ENCODE peak calls at places on chromosomes 7 and 10, in nine cellular contexts. E is prostate gland; M is pancreas; D is uterus; Q is suprapubic skin; Z is CD8-positive, alpha-beta memory T cell; R is GM23248; V is lung; U is A549. H is an unnamed sample.

GRCh38 chr10:69022611-69023010 is 34.0 kb downstream of the KIFBP start:
- DNase-seq in U (no peak), Q (no peak), E (no peak), Z (no peak), V (no peak), D (no peak), M (no peak), R (no peak), H (no peak)

GRCh38 chr7:141053626-141054025 is 20.2 kb upstream of the TMEM178B start:
- DNase-seq in V (no peak), M (no peak), U (no peak), D (no peak), Z (peak), E (no peak), Q (no peak), R (no peak), H (no peak)

GRCh38 chr7:94576316-94576715 is 66.7 kb downstream of the CASD1 start:
- DNase-seq in V (no peak), R (no peak), D (no peak), Q (no peak), U (no peak), Z (no peak), E (no peak), M (no peak), H (no peak)

GRCh38 chr10:24456319-24456718 is 247.4 kb downstream of the KIAA1217 start:
- DNase-seq in E (no peak), M (no peak), U (no peak), Q (no peak), R (peak), V (no peak), D (no peak), Z (no peak), H (no peak)

GRCh38 chr10:62761115-62761514 is 43.4 kb upstream of the ADO start:
- DNase-seq in U (no peak), R (no peak), Z (no peak), M (no peak), Q (no peak), E (no peak), V (no peak), D (no peak), H (no peak)

GRCh38 chr7:97018126-97018601 is 6.5 kb downstream of the DLX5 start:
- DNase-seq in E (no peak), D (no peak), M (no peak), Z (no peak), U (no peak), R (no peak), Q (no peak), V (no peak), H (no peak)

GRCh38 chr7:83096065-83096580 is 66.6 kb downstream of the PCLO start:
- DNase-seq in Z (no peak), E (no peak), U (no peak), Q (no peak), R (no peak), D (no peak), M (no peak), V (no peak), H (no peak)

GRCh38 chr10:101536800-101537199 is 51.3 kb downstream of the POLL start:
- DNase-seq in D (no peak), R (peak), V (no peak), U (peak), Q (no peak), M (no peak), E (no peak), Z (no peak), H (no peak)

GRCh38 chr10:120414946-120415345 is 42.1 kb upstream of the PLPP4 start:
- DNase-seq in M (no peak), Z (no peak), Q (no peak), E (no peak), U (no peak), V (no peak), D (no peak), R (no peak), H (no peak)

GRCh38 chr10:34345383-34345782 is 469.7 kb downstream of the PARD3 start:
- DNase-seq in U (no peak), R (no peak), D (no peak), M (no peak), Z (no peak), E (no peak), V (no peak), Q (no peak), H (no peak)

GRCh38 chr7:76060842-76061241 is 12.9 kb downstream of the MDH2 start:
- DNase-seq in D (no peak), V (no peak), Q (no peak), M (peak), R (no peak), Z (no peak), E (no peak), U (no peak), H (peak)

GRCh38 chr10:117342638-117343037 is 32.6 kb downstream of the PDZD8 start:
- DNase-seq in Q (no peak), E (no peak), Z (no peak), M (no peak), U (no peak), R (peak), V (no peak), D (no peak), H (no peak)

GRCh38 chr7:116628971-116629586 is 42.9 kb upstream of the MET start:
- DNase-seq in M (peak), U (no peak), D (no peak), Z (no peak), V (no peak), Q (no peak), E (peak), R (peak), H (no peak)

GRCh38 chr7:40918701-40919271 is 784.0 kb downstream of the SUGCT start:
- DNase-seq in R (peak), E (no peak), Q (no peak), M (no peak), U (no peak), Z (no peak), V (no peak), D (no peak), H (no peak)

GRCh38 chr7:25371972-25372371 is 143.7 kb upstream of the NPVF start:
- DNase-seq in R (no peak), U (no peak), M (no peak), Q (no peak), D (no peak), Z (no peak), E (no peak), V (no peak), H (no peak)

GRCh38 chr10:114350751-114351150 is 53.6 kb downstream of the AFAP1L2 start:
- DNase-seq in D (no peak), U (no peak), Z (no peak), Q (no peak), M (no peak), R (no peak), E (no peak), V (no peak), H (no peak)

GRCh38 chr10:130834170-130834569 is 477.4 kb downstream of the TCERG1L start:
- DNase-seq in R (no peak), Q (no peak), V (no peak), M (no peak), D (no peak), E (no peak), U (no peak), Z (no peak), H (no peak)

GRCh38 chr7:73841689-73842247 is 548 bp downstream of the METTL27 start:
- DNase-seq in U (peak), R (no peak), M (no peak), Z (no peak), V (no peak), D (no peak), E (no peak), Q (no peak), H (no peak)

GRCh38 chr10:7664707-7665106 is 2.1 kb downstream of the ITIH5 start:
- DNase-seq in Z (no peak), U (no peak), M (no peak), R (no peak), D (no peak), V (no peak), E (no peak), Q (no peak), H (no peak)

GRCh38 chr7:12013983-12014382 is 182.0 kb upstream of the THSD7A start:
- DNase-seq in U (no peak), Z (no peak), V (no peak), M (no peak), D (no peak), E (no peak), Q (no peak), R (no peak), H (no peak)

GRCh38 chr10:13102002-13102794 is 2.2 kb downstream of the OPTN start:
- DNase-seq in E (no peak), Z (no peak), V (no peak), D (no peak), Q (no peak), R (peak), U (no peak), M (no peak), H (no peak)

GRCh38 chr7:96321670-96322372 is at the start of gene SLC25A13:
- DNase-seq in E (peak), Z (peak), R (peak), D (peak), U (peak), V (peak), Q (peak), M (peak), H (peak)

GRCh38 chr7:66150471-66150870 is 35.8 kb downstream of the CRCP start:
- DNase-seq in Z (no peak), U (no peak), D (peak), R (peak), E (no peak), Q (no peak), M (peak), V (peak), H (peak)

GRCh38 chr10:82282782-82283456 is 407.9 kb downstream of the NRG3 start:
- DNase-seq in Q (no peak), E (no peak), Z (no peak), M (no peak), D (no peak), R (no peak), U (no peak), V (no peak), H (no peak)

GRCh38 chr7:114923403-114923713 is 1.5 kb downstream of the MDFIC start:
- DNase-seq in U (no peak), Z (no peak), R (no peak), D (no peak), M (no peak), Q (no peak), E (no peak), V (no peak), H (no peak)

GRCh38 chr7:46681865-46682503 is 760.9 kb upstream of the IGFBP3 start:
- DNase-seq in Z (no peak), Q (no peak), R (peak), V (no peak), M (no peak), U (no peak), D (peak), E (no peak), H (no peak)

GRCh38 chr10:12241810-12242529 is 46.0 kb downstream of the CDC123 start:
- DNase-seq in R (no peak), U (no peak), D (no peak), E (peak), V (no peak), Z (no peak), Q (no peak), M (no peak), H (peak)

GRCh38 chr7:73683916-73684693 is 708 bp downstream of the BUD23 start:
- DNase-seq in V (no peak), Z (no peak), M (no peak), Q (no peak), E (no peak), R (peak), U (no peak), D (no peak), H (no peak)

GRCh38 chr7:116030626-116031276 is at the start of gene TFEC:
- DNase-seq in V (no peak), E (no peak), R (no peak), M (no peak), U (no peak), D (no peak), Z (no peak), Q (no peak), H (no peak)

GRCh38 chr10:81953420-81953819 is 78.4 kb downstream of the NRG3 start:
- DNase-seq in Z (no peak), E (no peak), V (no peak), D (no peak), Q (no peak), M (no peak), U (no peak), R (no peak), H (no peak)

GRCh38 chr10:89203237-89203636 is 3.9 kb downstream of the CH25H start:
- DNase-seq in U (no peak), E (no peak), Q (no peak), M (no peak), R (peak), V (no peak), D (no peak), Z (no peak), H (no peak)

GRCh38 chr10:63707254-63707910 is 186.2 kb downstream of the REEP3 start:
- DNase-seq in Q (no peak), Z (no peak), V (peak), R (peak), D (peak), E (peak), U (peak), M (peak), H (no peak)

GRCh38 chr10:92594194-92594593 is 1.3 kb downstream of the KIF11 start:
- DNase-seq in V (no peak), M (no peak), R (peak), U (no peak), D (no peak), E (no peak), Z (no peak), Q (no peak), H (no peak)

GRCh38 chr7:123351027-123351426 is 151.3 kb upstream of the SLC13A1 start:
- DNase-seq in Q (no peak), E (no peak), U (no peak), D (no peak), M (no peak), R (no peak), V (no peak), Z (no peak), H (no peak)

GRCh38 chr10:29239569-29240472 is 49.0 kb upstream of the LYZL1 start:
- DNase-seq in R (peak), D (no peak), Z (no peak), U (peak), E (no peak), M (no peak), Q (no peak), V (no peak), H (no peak)

GRCh38 chr7:114212753-114213439 is 201.7 kb upstream of the FOXP2 start:
- DNase-seq in V (no peak), U (no peak), D (no peak), Q (no peak), Z (no peak), E (no peak), M (no peak), R (no peak), H (no peak)

GRCh38 chr10:48523212-48523819 is 81.6 kb downstream of the ARHGAP22 start:
- DNase-seq in Q (peak), M (peak), V (peak), D (peak), Z (no peak), R (peak), U (peak), E (no peak), H (peak)

GRCh38 chr7:87107949-87108757 is 44.1 kb upstream of the DMTF1 start:
- DNase-seq in M (no peak), E (no peak), R (no peak), D (no peak), Z (no peak), V (no peak), Q (no peak), U (no peak), H (no peak)

DNA sequence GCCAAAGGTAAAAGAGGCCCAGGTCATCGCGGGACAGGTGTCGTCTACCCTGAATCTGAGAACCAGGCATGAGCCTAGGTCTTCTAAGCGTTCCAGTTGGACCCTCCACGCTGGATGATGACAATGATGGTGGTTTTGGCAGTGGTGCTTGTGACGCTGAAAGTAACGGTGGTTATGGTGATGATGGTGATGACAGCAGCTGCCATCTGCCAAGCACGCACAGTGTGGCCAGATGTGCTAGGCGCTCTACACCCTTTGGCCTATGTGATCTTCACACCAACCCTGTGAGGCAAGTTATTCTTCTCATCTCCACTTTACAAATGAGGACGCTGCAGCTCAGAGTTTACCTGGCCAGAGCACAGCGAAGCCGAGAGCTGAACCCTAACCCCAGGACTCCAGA is 93.9 kb downstream of the FAM53B start:
- DNase-seq in Z (peak), M (no peak), V (no peak), R (no peak), U (no peak), E (no peak), D (no peak), Q (no peak), H (no peak)
- H3K27ac ChIP-seq in Z (peak), M (no peak), V (peak), R (no peak), U (no peak), E (no peak), D (no peak), Q (no peak), H (no peak)

GRCh38 chr10:70985824-70986336 is 97.5 kb upstream of the PCBD1 start:
- DNase-seq in D (no peak), Q (no peak), M (no peak), E (peak), Z (no peak), V (no peak), U (no peak), R (no peak), H (no peak)
- H3K27ac ChIP-seq in D (no peak), Q (no peak), M (no peak), E (no peak), Z (no peak), V (no peak), U (no peak), R (no peak), H (no peak)

DNA sequence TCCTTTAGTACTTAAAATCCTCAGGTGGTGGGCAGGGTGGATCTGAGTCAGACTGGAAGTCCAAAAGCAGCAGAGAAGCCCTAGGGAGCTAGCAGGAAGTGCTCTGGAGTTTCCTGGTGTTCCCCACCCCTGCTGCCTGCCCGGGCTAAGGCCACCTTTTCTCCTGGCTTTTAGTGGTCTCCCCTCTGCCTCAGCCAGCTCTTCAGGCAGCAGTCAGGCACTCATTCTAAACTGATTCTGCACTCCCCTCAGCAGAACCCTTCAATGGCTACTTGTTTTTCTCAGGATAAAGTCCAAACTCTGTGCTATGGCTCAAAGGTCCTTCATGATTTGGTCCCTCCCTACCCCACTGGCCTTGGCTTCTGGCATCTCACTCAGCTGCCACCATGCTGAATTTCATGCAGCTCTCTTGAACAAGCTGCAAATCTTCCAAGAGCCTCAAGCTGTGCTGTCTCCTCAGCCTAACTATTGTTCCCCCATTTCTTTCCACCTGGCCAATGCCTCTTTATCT is 28.9 kb upstream of the DNMBP start:
- DNase-seq in Q (no peak), D (no peak), U (no peak), M (no peak), Z (no peak), R (peak), V (no peak), E (no peak), H (no peak)
- H3K27ac ChIP-seq in Q (no peak), D (no peak), U (peak), M (no peak), Z (no peak), R (no peak), V (no peak), E (no peak), H (no peak)

GRCh38 chr7:22083711-22084289 is 138.1 kb upstream of the CDCA7L start:
- DNase-seq in M (no peak), U (no peak), D (peak), E (no peak), Z (no peak), R (peak), V (no peak), Q (no peak), H (no peak)
- H3K27ac ChIP-seq in M (peak), U (peak), D (peak), E (peak), Z (no peak), R (peak), V (peak), Q (peak), H (peak)

GRCh38 chr10:10605551-10606081 is 412.1 kb upstream of the CELF2 start:
- DNase-seq in U (no peak), V (no peak), D (peak), Z (no peak), E (peak), R (peak), Q (peak), M (no peak), H (no peak)
- H3K27ac ChIP-seq in U (no peak), V (no peak), D (peak), Z (no peak), E (peak), R (peak), Q (peak), M (no peak), H (peak)